ENCODE peak calls at places on chromosomes 12 and 14, in six cellular contexts. One of them, this sample, is unnamed.
A peak's percentile ranks its signal among the peaks of the same experiment; 100 is the strongest.

GRCh38 chr14:103404920-103405319 is 19.7 kb downstream of the MARK3 start:
- DNase-seq in Caco-2: no peak
- DNase-seq in psoas muscle: no peak
- DNase-seq in brain microvascular endothelial cell: no peak
- DNase-seq in Karpas-422: no peak
- DNase-seq in CD8-positive, alpha-beta memory T cell: no peak
- DNase-seq in this sample: no peak

GRCh38 chr14:30078827-30079402 is 151.3 kb upstream of the PRKD1 start:
- DNase-seq in Caco-2: no peak
- DNase-seq in brain microvascular endothelial cell: no peak
- DNase-seq in Karpas-422: no peak
- DNase-seq in CD8-positive, alpha-beta memory T cell: no peak
- DNase-seq in psoas muscle: no peak
- DNase-seq in this sample: no peak

GRCh38 chr12:13436696-13437391 is 240.3 kb downstream of the EMP1 start:
- DNase-seq in Karpas-422: no peak
- DNase-seq in CD8-positive, alpha-beta memory T cell: no peak
- DNase-seq in brain microvascular endothelial cell: peak; percentile 45
- DNase-seq in Caco-2: no peak
- DNase-seq in psoas muscle: no peak
- DNase-seq in this sample: no peak

GRCh38 chr12:49892084-49892731 is 11.5 kb downstream of the FAIM2 start:
- DNase-seq in Caco-2: no peak
- DNase-seq in Karpas-422: no peak
- DNase-seq in CD8-positive, alpha-beta memory T cell: no peak
- DNase-seq in brain microvascular endothelial cell: no peak
- DNase-seq in psoas muscle: peak; percentile 12
- DNase-seq in this sample: no peak

GRCh38 chr14:79044894-79045624 is 874.9 kb downstream of the NRXN3 start:
- DNase-seq in Karpas-422: no peak
- DNase-seq in CD8-positive, alpha-beta memory T cell: no peak
- DNase-seq in brain microvascular endothelial cell: peak; percentile 94
- DNase-seq in Caco-2: no peak
- DNase-seq in psoas muscle: no peak
- DNase-seq in this sample: peak; percentile 58

GRCh38 chr14:52131640-52132320 is 62.9 kb upstream of the NID2 start:
- DNase-seq in brain microvascular endothelial cell: peak; percentile 93
- DNase-seq in Caco-2: peak; percentile 85
- DNase-seq in Karpas-422: peak; percentile 80
- DNase-seq in CD8-positive, alpha-beta memory T cell: peak; percentile 60
- DNase-seq in psoas muscle: peak; percentile 71
- DNase-seq in this sample: peak; percentile 98

GRCh38 chr12:70692681-70693288 is 55.6 kb upstream of the PTPRB start:
- DNase-seq in CD8-positive, alpha-beta memory T cell: no peak
- DNase-seq in psoas muscle: no peak
- DNase-seq in brain microvascular endothelial cell: peak; percentile 49
- DNase-seq in Karpas-422: peak; percentile 67
- DNase-seq in Caco-2: no peak
- DNase-seq in this sample: peak; percentile 47

GRCh38 chr12:8678661-8679111 is 16.1 kb upstream of the MFAP5 start:
- DNase-seq in brain microvascular endothelial cell: no peak
- DNase-seq in Karpas-422: no peak
- DNase-seq in Caco-2: peak; percentile 48
- DNase-seq in CD8-positive, alpha-beta memory T cell: no peak
- DNase-seq in psoas muscle: no peak
- DNase-seq in this sample: peak; percentile 33

GRCh38 chr14:67533754-67534085 is 630 bp downstream of the PLEKHH1 start:
- DNase-seq in brain microvascular endothelial cell: no peak
- DNase-seq in Karpas-422: no peak
- DNase-seq in psoas muscle: no peak
- DNase-seq in Caco-2: no peak
- DNase-seq in CD8-positive, alpha-beta memory T cell: no peak
- DNase-seq in this sample: peak; percentile 9

GRCh38 chr12:31687101-31687527 is 27.6 kb downstream of the ETFBKMT start:
- DNase-seq in psoas muscle: no peak
- DNase-seq in brain microvascular endothelial cell: no peak
- DNase-seq in CD8-positive, alpha-beta memory T cell: no peak
- DNase-seq in Caco-2: no peak
- DNase-seq in Karpas-422: peak; percentile 87
- DNase-seq in this sample: no peak

GRCh38 chr12:39124768-39125167 is 219.4 kb upstream of the CPNE8 start:
- DNase-seq in CD8-positive, alpha-beta memory T cell: no peak
- DNase-seq in Karpas-422: no peak
- DNase-seq in brain microvascular endothelial cell: no peak
- DNase-seq in psoas muscle: peak; percentile 43
- DNase-seq in Caco-2: no peak
- DNase-seq in this sample: no peak

GRCh38 chr12:62103736-62104135 is 156.5 kb upstream of the USP15 start:
- DNase-seq in brain microvascular endothelial cell: no peak
- DNase-seq in Caco-2: no peak
- DNase-seq in CD8-positive, alpha-beta memory T cell: no peak
- DNase-seq in psoas muscle: no peak
- DNase-seq in Karpas-422: peak; percentile 1
- DNase-seq in this sample: no peak

GRCh38 chr14:76844223-76844622 is 18.0 kb downstream of the LRRC74A start:
- DNase-seq in brain microvascular endothelial cell: peak; percentile 20
- DNase-seq in Caco-2: no peak
- DNase-seq in CD8-positive, alpha-beta memory T cell: peak; percentile 69
- DNase-seq in psoas muscle: peak; percentile 74
- DNase-seq in Karpas-422: peak; percentile 67
- DNase-seq in this sample: no peak

GRCh38 chr12:122880668-122881067 is 15.3 kb downstream of the VPS37B start:
- DNase-seq in brain microvascular endothelial cell: no peak
- DNase-seq in psoas muscle: no peak
- DNase-seq in Karpas-422: peak; percentile 73
- DNase-seq in CD8-positive, alpha-beta memory T cell: no peak
- DNase-seq in Caco-2: no peak
- DNase-seq in this sample: no peak

DNA sequence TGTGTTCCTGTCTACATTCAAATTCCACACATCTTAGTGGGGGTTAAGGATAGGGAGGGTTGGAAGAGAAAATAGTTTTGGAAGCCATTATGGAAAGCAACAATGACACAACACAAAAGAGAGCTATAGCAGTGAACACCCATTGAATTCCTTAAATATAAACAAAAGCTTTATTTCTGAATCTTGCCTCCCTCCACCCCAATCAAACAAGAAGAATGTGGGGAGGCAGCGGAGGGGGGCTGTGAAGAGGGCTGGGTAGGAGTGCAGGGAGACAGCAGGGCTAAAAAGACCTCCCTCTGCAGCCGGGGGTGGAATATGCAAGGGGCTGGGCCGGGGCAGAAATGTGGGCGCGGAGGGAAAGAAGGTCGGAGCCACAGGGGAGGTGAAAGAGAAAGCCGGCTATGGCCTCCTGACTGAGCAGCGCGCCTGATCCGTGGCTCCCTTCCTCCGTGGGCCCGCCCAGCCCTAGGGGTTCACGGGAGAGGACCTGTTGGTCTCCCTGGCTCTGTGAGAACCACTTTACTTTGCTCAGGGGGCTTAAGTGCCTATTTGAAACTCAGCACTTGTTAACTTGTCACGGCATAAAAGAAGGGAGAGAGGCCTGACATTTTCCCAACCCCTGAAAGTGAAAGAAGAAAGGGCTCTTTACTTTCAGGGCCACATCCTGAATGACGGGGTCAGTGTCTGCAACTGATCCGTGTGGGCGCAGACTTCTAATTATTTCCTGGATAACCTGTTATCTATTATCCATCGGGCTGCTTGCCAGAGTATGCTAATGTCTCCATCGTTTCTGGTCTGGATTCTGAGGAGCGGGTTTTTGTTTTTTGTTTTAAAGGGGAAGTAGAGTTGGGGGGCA is 127.3 kb upstream of the MAX start:
- DNase-seq in Karpas-422: peak; percentile 78
- DNase-seq in CD8-positive, alpha-beta memory T cell: no peak
- DNase-seq in brain microvascular endothelial cell: no peak
- DNase-seq in Caco-2: peak; percentile 47
- DNase-seq in psoas muscle: peak; percentile 63
- DNase-seq in this sample: peak; percentile 66
- H3K27me3 ChIP-seq in Karpas-422: no peaks in the 10 kb centered on the region
- H3K27me3 ChIP-seq in CD8-positive, alpha-beta memory T cell: no peaks in the 10 kb centered on the region
- H3K27me3 ChIP-seq in brain microvascular endothelial cell: no peaks in the 10 kb centered on the region
- H3K27me3 ChIP-seq in Caco-2: no peaks in the 10 kb centered on the region
- H3K27me3 ChIP-seq in psoas muscle: no peaks in the 10 kb centered on the region
- H3K27me3 ChIP-seq in this sample: no peaks in the 10 kb centered on the region

DNA sequence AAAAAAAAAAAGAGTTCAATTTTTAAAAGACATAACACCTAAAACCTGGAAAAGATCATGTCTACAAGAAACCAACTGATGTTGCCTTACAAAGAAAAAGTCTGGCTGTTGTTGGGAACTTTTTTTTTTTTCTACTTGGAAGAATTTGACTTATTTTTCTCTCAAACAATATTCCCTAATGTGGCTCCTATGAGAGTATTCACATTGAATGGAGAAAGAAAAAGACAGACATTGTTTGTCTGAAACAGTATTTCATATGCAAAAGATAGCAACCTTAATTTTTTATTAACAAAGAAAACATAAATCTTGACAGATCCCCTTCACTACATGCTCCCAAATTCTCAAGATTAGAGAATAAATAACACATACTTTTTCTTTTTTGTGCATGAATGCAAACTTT is 5.0 kb upstream of the OTX2 start:
- DNase-seq in brain microvascular endothelial cell: no peak
- DNase-seq in Karpas-422: no peak
- DNase-seq in CD8-positive, alpha-beta memory T cell: no peak
- DNase-seq in psoas muscle: no peak
- DNase-seq in Caco-2: no peak
- DNase-seq in this sample: no peak
- H3K27me3 ChIP-seq in brain microvascular endothelial cell: peaks cover 63% of the 10 kb centered on the region
- H3K27me3 ChIP-seq in Karpas-422: no peaks in the 10 kb centered on the region
- H3K27me3 ChIP-seq in CD8-positive, alpha-beta memory T cell: peaks cover 21% of the 10 kb centered on the region
- H3K27me3 ChIP-seq in psoas muscle: peaks cover 44% of the 10 kb centered on the region
- H3K27me3 ChIP-seq in Caco-2: no peaks in the 10 kb centered on the region
- H3K27me3 ChIP-seq in this sample: peaks cover 84% of the 10 kb centered on the region

DNA sequence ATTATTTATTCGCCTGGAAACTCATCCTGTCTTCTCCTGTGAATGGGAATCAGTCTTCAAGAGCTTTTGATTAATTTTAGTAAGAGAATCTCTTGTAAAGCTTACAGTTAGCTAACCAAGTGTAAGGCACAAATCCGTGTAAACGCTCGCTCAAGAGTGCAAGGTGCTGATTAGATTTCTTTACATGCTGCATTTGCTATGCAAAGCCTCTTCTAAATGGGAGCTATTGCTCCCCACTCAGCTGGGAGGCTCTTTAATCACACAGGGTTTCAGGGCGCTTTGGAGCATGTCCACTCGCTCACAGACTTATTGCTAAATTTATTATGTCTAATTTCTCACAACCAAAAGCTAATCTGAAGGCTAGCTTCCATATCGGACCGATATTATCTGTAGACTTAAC is 5.0 kb downstream of the FLRT2 start:
- DNase-seq in CD8-positive, alpha-beta memory T cell: no peak
- DNase-seq in Caco-2: no peak
- DNase-seq in brain microvascular endothelial cell: no peak
- DNase-seq in psoas muscle: no peak
- DNase-seq in Karpas-422: no peak
- DNase-seq in this sample: peak; percentile 47
- H3K27me3 ChIP-seq in CD8-positive, alpha-beta memory T cell: no peaks in the 10 kb centered on the region
- H3K27me3 ChIP-seq in Caco-2: no peaks in the 10 kb centered on the region
- H3K27me3 ChIP-seq in brain microvascular endothelial cell: no peaks in the 10 kb centered on the region
- H3K27me3 ChIP-seq in psoas muscle: peaks cover 6% of the 10 kb centered on the region
- H3K27me3 ChIP-seq in Karpas-422: no peaks in the 10 kb centered on the region
- H3K27me3 ChIP-seq in this sample: no peaks in the 10 kb centered on the region

GRCh38 chr14:28759658-28760313 is 6.8 kb upstream of the FOXG1 start:
- DNase-seq in Caco-2: no peak
- DNase-seq in psoas muscle: no peak
- DNase-seq in brain microvascular endothelial cell: no peak
- DNase-seq in Karpas-422: no peak
- DNase-seq in CD8-positive, alpha-beta memory T cell: no peak
- DNase-seq in this sample: no peak

GRCh38 chr14:28760431-28760996 is 6.1 kb upstream of the FOXG1 start:
- DNase-seq in brain microvascular endothelial cell: no peak
- DNase-seq in CD8-positive, alpha-beta memory T cell: no peak
- DNase-seq in Caco-2: no peak
- DNase-seq in Karpas-422: no peak
- DNase-seq in psoas muscle: no peak
- DNase-seq in this sample: no peak

GRCh38 chr14:28758253-28758915 is 8.2 kb upstream of the FOXG1 start:
- DNase-seq in Caco-2: no peak
- DNase-seq in CD8-positive, alpha-beta memory T cell: no peak
- DNase-seq in Karpas-422: no peak
- DNase-seq in brain microvascular endothelial cell: no peak
- DNase-seq in psoas muscle: no peak
- DNase-seq in this sample: no peak

GRCh38 chr14:28757790-28758189 is 8.8 kb upstream of the FOXG1 start:
- DNase-seq in Caco-2: no peak
- DNase-seq in CD8-positive, alpha-beta memory T cell: no peak
- DNase-seq in Karpas-422: no peak
- DNase-seq in brain microvascular endothelial cell: no peak
- DNase-seq in psoas muscle: no peak
- DNase-seq in this sample: no peak

GRCh38 chr14:28759056-28759657 is 7.4 kb upstream of the FOXG1 start:
- DNase-seq in Karpas-422: no peak
- DNase-seq in CD8-positive, alpha-beta memory T cell: no peak
- DNase-seq in Caco-2: no peak
- DNase-seq in psoas muscle: no peak
- DNase-seq in brain microvascular endothelial cell: no peak
- DNase-seq in this sample: no peak
- H3K27me3 ChIP-seq in Karpas-422: no peaks in the 10 kb centered on the region
- H3K27me3 ChIP-seq in CD8-positive, alpha-beta memory T cell: peaks cover 12% of the 10 kb centered on the region
- H3K27me3 ChIP-seq in Caco-2: no peaks in the 10 kb centered on the region
- H3K27me3 ChIP-seq in psoas muscle: peaks cover 37% of the 10 kb centered on the region
- H3K27me3 ChIP-seq in brain microvascular endothelial cell: peaks cover 50% of the 10 kb centered on the region
- H3K27me3 ChIP-seq in this sample: peaks cover 96% of the 10 kb centered on the region

DNA sequence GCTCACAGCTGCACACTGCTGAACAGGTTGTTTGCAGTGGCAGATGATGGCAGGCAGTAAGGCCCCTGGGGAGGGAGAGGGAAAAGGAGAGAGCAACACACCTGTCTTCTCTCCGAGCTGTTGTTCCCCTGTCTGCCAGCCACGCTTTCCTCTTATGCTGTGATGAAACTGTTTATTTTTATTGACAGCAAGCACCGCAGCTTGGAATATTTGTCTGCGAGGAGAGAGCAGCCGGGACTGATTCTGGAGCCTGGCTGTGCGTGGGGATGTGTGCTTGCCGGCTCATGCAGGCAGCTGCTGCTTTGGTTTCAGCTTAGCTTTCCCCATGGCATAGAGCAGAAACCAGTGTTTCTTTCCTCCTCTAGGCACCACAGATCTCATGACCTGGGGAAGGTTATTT is 58.7 kb upstream of the KCNA5 start:
- DNase-seq in Caco-2: no peak
- DNase-seq in psoas muscle: no peak
- DNase-seq in Karpas-422: no peak
- DNase-seq in CD8-positive, alpha-beta memory T cell: no peak
- DNase-seq in brain microvascular endothelial cell: no peak
- DNase-seq in this sample: no peak
- H3K27me3 ChIP-seq in Caco-2: no peaks in the 10 kb centered on the region
- H3K27me3 ChIP-seq in psoas muscle: peaks cover 5% of the 10 kb centered on the region
- H3K27me3 ChIP-seq in Karpas-422: no peaks in the 10 kb centered on the region
- H3K27me3 ChIP-seq in CD8-positive, alpha-beta memory T cell: no peaks in the 10 kb centered on the region
- H3K27me3 ChIP-seq in brain microvascular endothelial cell: peaks cover 2% of the 10 kb centered on the region
- H3K27me3 ChIP-seq in this sample: peaks cover 5% of the 10 kb centered on the region

DNA sequence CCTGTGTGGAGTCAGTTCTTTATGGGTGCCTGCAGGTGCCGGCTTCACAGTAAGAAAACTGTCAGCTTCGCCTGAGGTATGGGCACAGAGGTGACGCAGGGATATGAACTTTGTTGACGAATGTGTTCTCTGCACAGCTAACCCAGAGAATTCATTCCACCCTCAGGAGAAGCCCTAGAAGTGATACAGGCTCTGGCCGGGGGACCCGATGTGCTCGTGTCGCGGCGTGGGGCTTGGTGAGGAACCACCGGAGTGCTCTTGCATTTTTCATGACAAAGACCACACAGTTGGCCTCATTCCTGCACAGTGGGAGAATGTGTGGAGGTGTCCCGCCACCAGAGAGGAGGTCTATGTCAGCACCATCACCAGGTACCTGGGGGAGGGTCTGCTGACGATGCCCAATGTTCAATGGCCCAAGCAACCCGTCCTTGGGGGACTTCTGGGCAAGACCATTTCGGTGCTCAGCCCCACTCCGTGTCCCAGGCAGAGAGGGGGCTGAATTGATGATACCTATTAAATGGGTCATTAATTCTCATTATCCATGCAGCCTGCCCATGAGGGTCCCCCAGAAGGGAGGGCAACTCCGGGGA is 147.5 kb upstream of the RTL1 start:
- DNase-seq in Caco-2: no peak
- DNase-seq in CD8-positive, alpha-beta memory T cell: no peak
- DNase-seq in brain microvascular endothelial cell: no peak
- DNase-seq in Karpas-422: no peak
- DNase-seq in psoas muscle: no peak
- DNase-seq in this sample: no peak
- H3K27me3 ChIP-seq in Caco-2: no peaks in the 10 kb centered on the region
- H3K27me3 ChIP-seq in CD8-positive, alpha-beta memory T cell: no peaks in the 10 kb centered on the region
- H3K27me3 ChIP-seq in brain microvascular endothelial cell: no peaks in the 10 kb centered on the region
- H3K27me3 ChIP-seq in Karpas-422: no peaks in the 10 kb centered on the region
- H3K27me3 ChIP-seq in psoas muscle: no peaks in the 10 kb centered on the region
- H3K27me3 ChIP-seq in this sample: no peaks in the 10 kb centered on the region

This sample was measured in adipocyte.